ENCODE peak calls at places on chromosomes 5 and 9, in nine cellular contexts. B, F, P, G, E, L, V, O and I are unnamed samples.

GRCh38 chr5:108818613-108819272 is 71.0 kb downstream of the FER start:
- DNase-seq in B (no peak), F (no peak), P (no peak), G (peak; percentile 54), E (peak; percentile 61), L (no peak), V (no peak), O (no peak), I (no peak)

GRCh38 chr5:141508808-141509611 is 20.1 kb downstream of the PCDHGC5 start:
- DNase-seq in B (peak; percentile 92), F (peak; percentile 87), P (peak; percentile 80), G (peak; percentile 96), E (peak; percentile 97), L (no peak), V (no peak), O (peak; percentile 36), I (no peak)

GRCh38 chr5:103207653-103208052 is 50.9 kb upstream of the MACIR start:
- DNase-seq in B (no peak), F (no peak), P (no peak), G (no peak), E (peak; percentile 13), L (no peak), V (no peak), O (no peak), I (no peak)

GRCh38 chr5:41856644-41857491 is 13.4 kb downstream of the OXCT1 start:
- DNase-seq in B (no peak), F (peak; percentile 36), P (peak; percentile 88), G (peak; percentile 73), E (peak; percentile 79), L (no peak), V (peak; percentile 71), O (peak; percentile 83), I (peak; percentile 67)

GRCh38 chr9:80842383-80842782 is 847.0 kb downstream of the TLE1 start:
- DNase-seq in B (no peak), F (no peak), P (no peak), G (peak; percentile 5), E (no peak), L (no peak), V (no peak), O (no peak), I (no peak)

GRCh38 chr5:122313001-122313402 is 965 bp downstream of the SNCAIP start:
- DNase-seq in B (peak; percentile 69), F (peak; percentile 62), P (peak; percentile 17), G (no peak), E (no peak), L (no peak), V (no peak), O (no peak), I (no peak)

GRCh38 chr9:113568081-113568435 is 104.5 kb downstream of the RGS3 start:
- DNase-seq in B (peak; percentile 9), F (peak; percentile 8), P (no peak), G (no peak), E (no peak), L (no peak), V (no peak), O (no peak), I (no peak)

GRCh38 chr5:38613992-38614836 is 57.8 kb upstream of the LIFR start:
- DNase-seq in B (no peak), F (no peak), P (peak; percentile 41), G (no peak), E (no peak), L (peak; percentile 95), V (no peak), O (no peak), I (no peak)

GRCh38 chr9:120040896-120041295 is 539.1 kb downstream of the CDK5RAP2 start:
- DNase-seq in B (no peak), F (no peak), P (no peak), G (no peak), E (no peak), L (no peak), V (no peak), O (no peak), I (no peak)

GRCh38 chr9:89225587-89225986 is 47.0 kb upstream of the SHC3 start:
- DNase-seq in B (no peak), F (no peak), P (no peak), G (no peak), E (peak; percentile 58), L (no peak), V (no peak), O (no peak), I (no peak)

GRCh38 chr9:71901695-71902094 is 9.3 kb downstream of the ABHD17B start:
- DNase-seq in B (no peak), F (no peak), P (peak; percentile 51), G (no peak), E (no peak), L (no peak), V (no peak), O (no peak), I (no peak)

GRCh38 chr5:64015824-64016223 is 53.6 kb upstream of the HTR1A start:
- DNase-seq in B (no peak), F (no peak), P (peak; percentile 32), G (no peak), E (no peak), L (no peak), V (no peak), O (no peak), I (no peak)

GRCh38 chr5:151556808-151557207 is 34.3 kb downstream of the FAT2 start:
- DNase-seq in B (no peak), F (no peak), P (no peak), G (no peak), E (no peak), L (no peak), V (no peak), O (no peak), I (no peak)

GRCh38 chr5:162209005-162209605 is 141.5 kb downstream of the GABRG2 start:
- DNase-seq in B (no peak), F (no peak), P (peak; percentile 84), G (peak; percentile 8), E (no peak), L (peak; percentile 26), V (no peak), O (peak; percentile 72), I (no peak)